ENCODE peak calls at places on chromosomes 2 and 18, in seven cellular contexts. Z is fibroblast of the aortic adventitia, O is AG10803, P is fibroblast of mammary gland, L is endothelial cell, F is PC-9, E is lower leg skin. R is an unnamed sample.
A peak's percentile ranks its signal among the peaks of the same experiment; 100 is the strongest.

GRCh38 chr2:130332271-130333073 is 10.2 kb upstream of the IMP4 start:
- DNase-seq in L (peak; percentile 86), P (peak; percentile 86), O (peak; percentile 80), Z (peak; percentile 89), E (peak; percentile 46), F (peak; percentile 57), R (peak; percentile 84)

GRCh38 chr18:72634500-72634899 is 90.4 kb upstream of the CBLN2 start:
- DNase-seq in P (no peak), O (no peak), Z (no peak), E (no peak), F (no peak), L (no peak), R (no peak)

GRCh38 chr2:183207110-183207509 is 82.9 kb downstream of the NUP35 start:
- DNase-seq in E (no peak), L (no peak), P (peak; percentile 3), F (no peak), O (peak; percentile 74), Z (peak; percentile 66), R (no peak)

GRCh38 chr2:70557171-70557838 is 3.7 kb upstream of the TGFA start:
- DNase-seq in L (no peak), O (no peak), Z (no peak), P (no peak), F (peak; percentile 56), E (no peak), R (no peak)

GRCh38 chr2:3183766-3184165 is 193.9 kb downstream of the EIPR1 start:
- DNase-seq in L (no peak), P (no peak), F (no peak), Z (no peak), E (no peak), O (no peak), R (no peak)

GRCh38 chr18:28132084-28132483 is 44.8 kb downstream of the CDH2 start:
- DNase-seq in F (no peak), Z (no peak), P (no peak), L (no peak), E (no peak), O (no peak), R (no peak)

GRCh38 chr2:12549641-12550040 is 167.1 kb upstream of the TRIB2 start:
- DNase-seq in Z (peak; percentile 48), L (no peak), O (peak; percentile 66), E (no peak), F (peak; percentile 57), P (peak; percentile 33), R (peak; percentile 55)

GRCh38 chr2:65130440-65131175 is 702 bp upstream of the RAB1A start:
- DNase-seq in F (no peak), P (no peak), O (no peak), E (no peak), L (no peak), Z (peak; percentile 63), R (no peak)

GRCh38 chr18:73679941-73680700 is 467.5 kb downstream of the FBXO15 start:
- DNase-seq in F (no peak), O (no peak), E (no peak), Z (no peak), L (no peak), P (peak; percentile 48), R (peak; percentile 60)

GRCh38 chr2:178448968-178449661 is 1.9 kb downstream of the PRKRA start:
- DNase-seq in P (no peak), F (no peak), E (no peak), L (no peak), O (no peak), Z (peak; percentile 2), R (no peak)

GRCh38 chr18:22871809-22872525 is 61.2 kb upstream of the RBBP8 start:
- DNase-seq in Z (peak; percentile 42), P (peak; percentile 37), L (no peak), F (peak; percentile 35), O (peak; percentile 30), E (no peak), R (no peak)

GRCh38 chr18:73545497-73545896 is 602.1 kb downstream of the FBXO15 start:
- DNase-seq in L (no peak), E (no peak), P (peak; percentile 29), Z (no peak), O (no peak), F (peak; percentile 55), R (no peak)

GRCh38 chr2:230821261-230821990 is 43.3 kb upstream of the ITM2C start:
- DNase-seq in P (no peak), O (no peak), Z (no peak), E (no peak), F (no peak), L (no peak), R (no peak)

GRCh38 chr2:48284624-48285212 is 245.2 kb upstream of the STON1 start:
- DNase-seq in E (no peak), Z (no peak), O (no peak), F (peak; percentile 50), P (no peak), L (no peak), R (no peak)

GRCh38 chr2:37588316-37588777 is 83.1 kb downstream of the CDC42EP3 start:
- DNase-seq in F (peak; percentile 94), L (no peak), O (no peak), E (no peak), Z (no peak), P (peak; percentile 64), R (peak; percentile 35)

GRCh38 chr2:226410212-226410611 is 389.4 kb downstream of the IRS1 start:
- DNase-seq in Z (peak; percentile 74), L (no peak), F (no peak), E (no peak), O (no peak), P (peak; percentile 28), R (no peak)

GRCh38 chr18:23484783-23485182 is 18.5 kb upstream of the RMC1 start:
- DNase-seq in Z (no peak), E (no peak), L (no peak), P (no peak), O (no peak), F (no peak), R (no peak)

GRCh38 chr2:130755234-130756040 is at the start of gene AMER3:
- DNase-seq in E (no peak), O (no peak), L (no peak), P (no peak), Z (no peak), F (no peak), R (no peak)

GRCh38 chr2:180707867-180708205 is 272.6 kb upstream of the UBE2E3 start:
- DNase-seq in E (peak; percentile 46), P (peak; percentile 98), L (no peak), Z (peak; percentile 93), O (peak; percentile 90), F (peak; percentile 79), R (peak; percentile 98)

GRCh38 chr2:86786001-86786536 is 4.6 kb downstream of the CD8A start:
- DNase-seq in Z (no peak), E (no peak), O (no peak), F (no peak), P (no peak), L (no peak), R (no peak)

GRCh38 chr18:65206551-65207260 is 544.1 kb upstream of the CDH7 start:
- DNase-seq in P (no peak), F (no peak), Z (no peak), E (no peak), O (no peak), L (peak; percentile 32), R (no peak)
- TF ChIP-seq CTCF in P (no peak), F (no peak), Z (no peak), E (no peak), O (no peak), L (no peak), R (no peak)

DNA sequence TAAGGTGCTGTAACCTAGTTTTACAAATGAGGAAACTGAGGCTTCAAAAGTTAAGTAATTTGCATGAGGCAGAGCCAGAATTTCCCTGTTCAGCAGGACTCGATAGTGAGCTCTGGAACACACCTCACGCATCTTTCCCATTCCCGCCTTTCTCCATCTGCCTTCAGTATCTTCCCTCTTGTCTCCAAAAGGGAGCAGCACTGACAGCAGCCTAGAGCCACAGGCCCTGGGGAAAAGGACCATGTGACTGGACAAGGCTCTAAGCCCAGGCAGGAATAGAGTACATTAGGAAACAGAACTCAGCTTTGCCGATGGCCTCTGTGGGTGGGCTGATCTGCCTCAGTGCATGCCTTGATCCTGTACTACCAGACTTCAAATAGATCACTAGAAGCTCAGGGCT is 21.5 kb downstream of the GPR155 start:
- DNase-seq in E (no peak), F (no peak), Z (no peak), P (no peak), O (no peak), L (no peak), R (no peak)
- TF ChIP-seq CTCF in E (no peak), F (no peak), Z (no peak), P (no peak), O (no peak), L (no peak), R (no peak)

DNA sequence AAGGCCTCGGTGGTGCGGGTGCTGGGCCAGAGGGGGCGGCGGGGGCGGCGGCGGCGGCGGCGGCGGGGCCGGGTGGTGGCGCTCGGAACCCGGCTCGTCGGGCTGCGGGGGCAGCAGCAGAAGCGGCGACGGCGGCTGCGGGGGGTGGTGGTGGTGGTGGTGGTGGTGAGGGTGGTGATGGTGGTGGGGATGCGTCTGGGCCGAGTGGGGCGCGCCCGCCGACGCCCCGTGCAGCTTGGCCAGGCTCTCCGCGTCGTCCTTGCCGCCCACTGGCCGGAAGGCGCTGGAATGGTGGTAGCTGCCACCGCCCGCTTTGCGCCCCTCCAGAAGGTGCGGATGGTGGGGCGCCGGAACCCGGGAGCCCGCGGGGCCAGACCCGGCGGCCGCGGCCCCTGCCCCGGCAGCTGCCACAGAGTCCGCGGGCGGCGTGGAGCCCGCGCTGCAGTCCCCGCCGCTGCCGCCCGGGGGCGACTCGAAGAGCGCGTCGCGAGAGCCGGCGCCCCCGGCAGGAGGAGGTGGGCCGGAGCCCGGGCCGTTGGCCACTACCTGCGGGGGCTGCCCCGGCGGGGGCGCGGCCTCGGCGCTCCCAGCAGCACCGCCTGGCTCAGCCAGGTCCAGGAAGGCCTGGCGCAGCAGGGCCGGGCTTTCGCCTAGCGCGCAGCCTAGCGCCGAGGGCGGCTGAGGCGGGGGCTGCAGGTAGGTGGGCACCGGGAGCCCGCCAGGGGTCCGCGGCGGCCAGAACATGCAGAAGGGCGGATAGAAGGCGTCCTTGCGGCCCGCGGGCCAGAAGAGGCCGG is 4.2 kb downstream of the SKOR2 start:
- DNase-seq in L (peak; percentile 76), Z (no peak), P (no peak), O (no peak), E (no peak), F (no peak), R (no peak)
- TF ChIP-seq CTCF in L (peak; percentile 87), Z (no peak), P (no peak), O (no peak), E (no peak), F (no peak), R (no peak)

GRCh38 chr2:11023326-11024009 is 111.7 kb downstream of the KCNF1 start:
- DNase-seq in E (no peak), P (no peak), F (peak; percentile 44), L (no peak), O (no peak), Z (no peak), R (no peak)

GRCh38 chr2:11019614-11020013 is 107.9 kb downstream of the KCNF1 start:
- DNase-seq in Z (no peak), L (no peak), P (no peak), E (no peak), O (no peak), F (no peak), R (no peak)

GRCh38 chr2:11024010-11024615 is 112.4 kb downstream of the KCNF1 start:
- DNase-seq in E (no peak), P (no peak), Z (no peak), F (no peak), O (no peak), L (no peak), R (no peak)

GRCh38 chr2:11022874-11023273 is 111.1 kb downstream of the KCNF1 start:
- DNase-seq in Z (no peak), P (no peak), E (no peak), L (no peak), F (peak; percentile 99), O (no peak), R (peak; percentile 3)

GRCh38 chr2:11022064-11022463 is 110.3 kb downstream of the KCNF1 start:
- DNase-seq in E (no peak), O (no peak), F (no peak), P (no peak), L (no peak), Z (no peak), R (no peak)
- TF ChIP-seq CTCF in E (no peak), O (no peak), F (no peak), P (no peak), L (no peak), Z (no peak), R (no peak)

R was measured in MCF 10A.